ENCODE peak calls at places on chromosomes 7 and 10, in ten cellular contexts. E, F, W, U, A, D, B, S, Y and C are unnamed samples.
A peak's percentile ranks its signal among the peaks of the same experiment; 100 is the strongest.

GRCh38 chr7:81956520-81956919 is 186.7 kb upstream of the HGF start:
- DNase-seq in W (no peak), U (peak; percentile 17), E (no peak), D (peak; percentile 36), B (no peak), A (peak; percentile 4), F (no peak), S (peak; percentile 21), Y (peak; percentile 52), C (no peak)

GRCh38 chr7:129853661-129854268 is 99.0 kb downstream of the UBE2H start:
- DNase-seq in D (no peak), F (no peak), E (no peak), U (peak; percentile 98), S (peak; percentile 35), Y (peak; percentile 36), W (no peak), A (no peak), B (no peak), C (no peak)

GRCh38 chr7:148973256-148973655 is 55.0 kb downstream of the PDIA4 start:
- DNase-seq in F (no peak), B (peak; percentile 28), Y (no peak), U (peak; percentile 33), A (no peak), E (no peak), W (no peak), S (no peak), D (no peak), C (no peak)

GRCh38 chr7:1514993-1515392 is 10.8 kb upstream of the INTS1 start:
- DNase-seq in W (no peak), U (no peak), E (no peak), D (no peak), Y (no peak), A (no peak), S (no peak), B (no peak), F (no peak), C (no peak)

GRCh38 chr10:12704488-12704887 is 297.0 kb downstream of the CCDC3 start:
- DNase-seq in S (no peak), E (no peak), A (no peak), W (no peak), U (peak; percentile 72), F (no peak), Y (peak; percentile 12), B (no peak), D (no peak), C (no peak)

GRCh38 chr7:98233241-98234070 is 18.6 kb downstream of the TECPR1 start:
- DNase-seq in D (no peak), Y (no peak), B (no peak), S (no peak), W (no peak), U (no peak), E (no peak), A (no peak), F (no peak), C (no peak)

GRCh38 chr7:135800560-135800959 is 51.9 kb upstream of the FAM180A start:
- DNase-seq in U (no peak), A (no peak), W (no peak), F (no peak), E (no peak), Y (no peak), B (no peak), D (no peak), S (no peak), C (no peak)

GRCh38 chr10:6115824-6116350 is 27.1 kb downstream of the RBM17 start:
- DNase-seq in B (no peak), Y (no peak), A (no peak), W (no peak), E (no peak), F (no peak), S (no peak), D (no peak), U (no peak), C (no peak)

GRCh38 chr7:36441344-36442022 is 51.8 kb downstream of the ANLN start:
- DNase-seq in D (no peak), U (peak; percentile 6), Y (no peak), E (no peak), B (no peak), S (no peak), W (no peak), A (no peak), F (no peak), C (no peak)

GRCh38 chr7:13948019-13948781 is 41.3 kb downstream of the ETV1 start:
- DNase-seq in F (no peak), S (no peak), U (no peak), B (no peak), Y (no peak), A (peak; percentile 49), D (no peak), E (no peak), W (no peak), C (no peak)

GRCh38 chr7:64308019-64308275 is 5.8 kb upstream of the ZNF736 start:
- DNase-seq in E (no peak), Y (no peak), W (no peak), A (peak; percentile 46), S (no peak), F (no peak), B (peak; percentile 26), D (no peak), U (no peak), C (no peak)

GRCh38 chr7:134707663-134708383 is 61.2 kb downstream of the BPGM start:
- DNase-seq in W (no peak), D (no peak), Y (no peak), B (no peak), E (no peak), F (no peak), A (no peak), U (no peak), S (no peak), C (no peak)

GRCh38 chr10:46265981-46266505 is 20.8 kb upstream of the ANTXRL start:
- DNase-seq in Y (no peak), W (no peak), F (peak; percentile 19), E (no peak), D (no peak), U (no peak), B (no peak), A (no peak), S (no peak), C (no peak)

GRCh38 chr10:46266506-46266985 is 20.3 kb upstream of the ANTXRL start:
- DNase-seq in D (no peak), E (no peak), B (no peak), S (no peak), F (peak; percentile 21), U (no peak), W (no peak), A (no peak), Y (no peak), C (no peak)

GRCh38 chr10:46267132-46267985 is 19.4 kb upstream of the ANTXRL start:
- DNase-seq in Y (no peak), E (no peak), F (peak; percentile 9), U (no peak), D (no peak), B (no peak), W (no peak), A (no peak), S (no peak), C (no peak)

GRCh38 chr10:46270086-46270811 is 16.5 kb upstream of the ANTXRL start:
- DNase-seq in A (no peak), E (no peak), D (no peak), S (no peak), Y (no peak), U (no peak), F (peak; percentile 8), B (no peak), W (no peak), C (no peak)

DNA sequence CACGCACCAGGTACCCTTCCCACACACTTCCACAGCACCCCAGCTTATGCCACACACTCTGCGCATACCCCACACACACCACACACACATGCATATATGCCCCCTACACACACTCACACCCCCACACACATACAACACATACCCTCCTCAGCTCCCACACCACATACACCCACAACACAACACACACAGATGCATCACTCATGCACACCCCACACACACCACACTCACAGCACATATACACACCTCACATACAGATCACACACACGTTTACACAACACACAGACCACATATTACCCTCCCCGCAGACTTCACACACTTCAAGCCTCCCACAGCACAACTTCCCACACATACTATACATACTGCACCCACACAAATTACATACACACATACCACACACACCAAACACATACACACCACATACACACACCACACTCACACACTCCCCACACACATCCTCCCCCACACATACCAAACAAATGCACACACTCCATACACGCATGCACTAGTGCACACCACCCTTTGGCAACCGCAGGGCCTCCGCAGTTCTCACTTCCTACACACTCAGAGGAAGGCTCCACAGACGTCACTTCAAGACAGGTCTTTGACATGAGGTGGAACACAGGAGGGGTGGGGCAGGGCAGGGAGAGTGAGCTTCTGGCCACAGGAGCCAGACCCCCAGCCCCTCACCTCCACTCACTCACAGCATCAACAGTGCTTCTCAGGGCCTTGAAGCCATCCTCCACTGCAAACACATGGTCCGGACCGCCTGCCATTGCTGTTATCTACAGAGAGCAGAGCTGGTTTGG is 18.5 kb upstream of the ANTXRL start:
- DNase-seq in W (no peak), F (peak; percentile 24), U (no peak), B (peak; percentile 41), A (peak; percentile 48), Y (no peak), D (no peak), S (no peak), E (no peak), C (no peak)
- H3K4me3 ChIP-seq in W (no peak overlapping the region), F (peak overlapping the region; percentile 15), U (no peak overlapping the region), B (peak overlapping the region; percentile 43), A (peak overlapping the region; percentile 26), Y (no peak overlapping the region), D (no peak overlapping the region), S (no peak overlapping the region), E (no peak overlapping the region), C (no peak overlapping the region)

DNA sequence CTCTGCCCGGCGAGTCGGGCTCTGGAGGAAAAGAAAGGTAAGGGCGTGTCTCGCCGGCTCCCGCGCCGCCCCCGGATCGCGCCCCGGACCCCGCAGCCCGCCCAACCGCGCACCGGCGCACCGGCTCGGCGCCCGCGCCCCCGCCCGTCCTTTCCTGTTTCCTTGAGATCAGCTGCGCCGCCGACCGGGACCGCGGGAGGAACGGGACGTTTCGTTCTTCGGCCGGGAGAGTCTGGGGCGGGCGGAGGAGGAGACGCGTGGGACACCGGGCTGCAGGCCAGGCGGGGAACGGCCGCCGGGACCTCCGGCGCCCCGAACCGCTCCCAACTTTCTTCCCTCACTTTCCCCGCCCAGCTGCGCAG is 493 bp downstream of the EGFR start:
- DNase-seq in W (peak; percentile 75), E (peak; percentile 72), U (no peak), B (peak; percentile 65), D (no peak), S (no peak), F (peak; percentile 78), Y (peak; percentile 38), A (no peak), C (peak; percentile 71)
- H3K4me3 ChIP-seq in W (peak overlapping the region; percentile 64), E (peak overlapping the region; percentile 97), U (peak overlapping the region; percentile 75), B (peak overlapping the region; percentile 78), D (peak overlapping the region; percentile 81), S (peak overlapping the region; percentile 76), F (peak overlapping the region; percentile 83), Y (peak overlapping the region; percentile 77), A (no peak overlapping the region), C (peak overlapping the region; percentile 75)

GRCh38 chr10:131996508-131997365 is 15.0 kb upstream of the BNIP3 start:
- DNase-seq in S (no peak), A (no peak), U (no peak), Y (no peak), D (no peak), E (peak; percentile 85), F (no peak), B (no peak), W (peak; percentile 75), C (peak; percentile 76)
- H3K4me3 ChIP-seq in S (no peak overlapping the region), A (no peak overlapping the region), U (no peak overlapping the region), Y (no peak overlapping the region), D (no peak overlapping the region), E (no peak overlapping the region), F (no peak overlapping the region), B (no peak overlapping the region), W (no peak overlapping the region), C (peak overlapping the region; percentile 38)

GRCh38 chr10:126438407-126438783 is 50.1 kb upstream of the ADAM12 start:
- DNase-seq in E (no peak), D (no peak), S (no peak), W (no peak), Y (no peak), B (no peak), A (no peak), U (no peak), F (no peak), C (no peak)
- H3K4me3 ChIP-seq in E (no peak overlapping the region), D (no peak overlapping the region), S (no peak overlapping the region), W (no peak overlapping the region), Y (no peak overlapping the region), B (no peak overlapping the region), A (no peak overlapping the region), U (no peak overlapping the region), F (no peak overlapping the region), C (no peak overlapping the region)